ENCODE peak calls at places on chromosomes 16 and 17, in five cellular contexts. One of them, this sample, is unnamed.

GRCh38 chr16:6684076-6684673 is 648.5 kb upstream of the RBFOX1 start:
- DNase-seq in body of pancreas: no peak
- DNase-seq in heart right ventricle: no peak
- DNase-seq in esophagus squamous epithelium: no peak
- DNase-seq in naive thymus-derived CD4-positive, alpha-beta T cell: no peak
- DNase-seq in this sample: no peak

GRCh38 chr17:27540300-27541105 is 84.3 kb downstream of the KSR1 start:
- DNase-seq in esophagus squamous epithelium: no peak
- DNase-seq in body of pancreas: peak; percentile 98
- DNase-seq in heart right ventricle: peak; percentile 73
- DNase-seq in naive thymus-derived CD4-positive, alpha-beta T cell: no peak
- DNase-seq in this sample: no peak

GRCh38 chr16:48201515-48202201 is 42.4 kb upstream of the LONP2 start:
- DNase-seq in body of pancreas: peak; percentile 21
- DNase-seq in naive thymus-derived CD4-positive, alpha-beta T cell: no peak
- DNase-seq in heart right ventricle: no peak
- DNase-seq in esophagus squamous epithelium: no peak
- DNase-seq in this sample: no peak

GRCh38 chr17:83137523-83137922 is 58.1 kb downstream of the METRNL start:
- DNase-seq in heart right ventricle: no peak
- DNase-seq in esophagus squamous epithelium: no peak
- DNase-seq in body of pancreas: no peak
- DNase-seq in naive thymus-derived CD4-positive, alpha-beta T cell: no peak
- DNase-seq in this sample: no peak

GRCh38 chr17:81494984-81495383 is 17.6 kb downstream of the ACTG1 start:
- DNase-seq in heart right ventricle: no peak
- DNase-seq in esophagus squamous epithelium: no peak
- DNase-seq in naive thymus-derived CD4-positive, alpha-beta T cell: no peak
- DNase-seq in body of pancreas: no peak
- DNase-seq in this sample: no peak

GRCh38 chr17:4161179-4161559 is 18.2 kb downstream of the CYB5D2 start:
- DNase-seq in body of pancreas: peak; percentile 67
- DNase-seq in naive thymus-derived CD4-positive, alpha-beta T cell: no peak
- DNase-seq in heart right ventricle: no peak
- DNase-seq in esophagus squamous epithelium: no peak
- DNase-seq in this sample: no peak

GRCh38 chr16:66746682-66747081 is 4.7 kb downstream of the DYNC1LI2 start:
- DNase-seq in heart right ventricle: no peak
- DNase-seq in naive thymus-derived CD4-positive, alpha-beta T cell: no peak
- DNase-seq in esophagus squamous epithelium: no peak
- DNase-seq in body of pancreas: no peak
- DNase-seq in this sample: no peak

GRCh38 chr16:72109966-72110530 is 16.4 kb downstream of the DHX38 start:
- DNase-seq in esophagus squamous epithelium: no peak
- DNase-seq in heart right ventricle: no peak
- DNase-seq in body of pancreas: no peak
- DNase-seq in naive thymus-derived CD4-positive, alpha-beta T cell: no peak
- DNase-seq in this sample: no peak

GRCh38 chr17:66655861-66656260 is 179.1 kb upstream of the CACNG5 start:
- DNase-seq in body of pancreas: no peak
- DNase-seq in heart right ventricle: no peak
- DNase-seq in naive thymus-derived CD4-positive, alpha-beta T cell: no peak
- DNase-seq in esophagus squamous epithelium: no peak
- DNase-seq in this sample: no peak

GRCh38 chr17:21218101-21218500 is 4.1 kb upstream of the TMEM11 start:
- DNase-seq in heart right ventricle: no peak
- DNase-seq in esophagus squamous epithelium: no peak
- DNase-seq in body of pancreas: no peak
- DNase-seq in naive thymus-derived CD4-positive, alpha-beta T cell: no peak
- DNase-seq in this sample: no peak

GRCh38 chr16:23552171-23552570 is 5.0 kb downstream of the EARS2 start:
- DNase-seq in heart right ventricle: no peak
- DNase-seq in body of pancreas: no peak
- DNase-seq in esophagus squamous epithelium: no peak
- DNase-seq in naive thymus-derived CD4-positive, alpha-beta T cell: no peak
- DNase-seq in this sample: no peak

GRCh38 chr16:31427441-31428276 is 501 bp downstream of the COX6A2 start:
- DNase-seq in esophagus squamous epithelium: no peak
- DNase-seq in naive thymus-derived CD4-positive, alpha-beta T cell: peak; percentile 55
- DNase-seq in body of pancreas: peak; percentile 66
- DNase-seq in heart right ventricle: peak; percentile 45
- DNase-seq in this sample: peak; percentile 72

GRCh38 chr17:74922172-74922571 is 883 bp downstream of the USH1G start:
- DNase-seq in naive thymus-derived CD4-positive, alpha-beta T cell: no peak
- DNase-seq in heart right ventricle: no peak
- DNase-seq in body of pancreas: no peak
- DNase-seq in esophagus squamous epithelium: no peak
- DNase-seq in this sample: no peak

GRCh38 chr17:11144358-11145233 is 96.4 kb upstream of the SHISA6 start:
- DNase-seq in naive thymus-derived CD4-positive, alpha-beta T cell: no peak
- DNase-seq in body of pancreas: peak; percentile 53
- DNase-seq in heart right ventricle: peak; percentile 27
- DNase-seq in esophagus squamous epithelium: no peak
- DNase-seq in this sample: no peak

GRCh38 chr17:1787301-1787902 is 25.5 kb downstream of the SERPINF1 start:
- DNase-seq in heart right ventricle: peak; percentile 64
- DNase-seq in body of pancreas: peak; percentile 55
- DNase-seq in naive thymus-derived CD4-positive, alpha-beta T cell: no peak
- DNase-seq in esophagus squamous epithelium: no peak
- DNase-seq in this sample: no peak

GRCh38 chr16:84585886-84586285 is 32.0 kb downstream of the COTL1 start:
- DNase-seq in body of pancreas: no peak
- DNase-seq in esophagus squamous epithelium: no peak
- DNase-seq in naive thymus-derived CD4-positive, alpha-beta T cell: no peak
- DNase-seq in heart right ventricle: no peak
- DNase-seq in this sample: no peak

GRCh38 chr17:36544320-36545092 is at the start of gene GGNBP2:
- DNase-seq in esophagus squamous epithelium: peak; percentile 78
- DNase-seq in body of pancreas: peak; percentile 90
- DNase-seq in naive thymus-derived CD4-positive, alpha-beta T cell: peak; percentile 82
- DNase-seq in heart right ventricle: peak; percentile 96
- DNase-seq in this sample: peak; percentile 89

GRCh38 chr16:68084504-68085258 is 489 bp upstream of the NFATC3 start:
- DNase-seq in body of pancreas: peak; percentile 77
- DNase-seq in esophagus squamous epithelium: peak; percentile 54
- DNase-seq in heart right ventricle: peak; percentile 92
- DNase-seq in naive thymus-derived CD4-positive, alpha-beta T cell: peak; percentile 71
- DNase-seq in this sample: peak; percentile 80

GRCh38 chr17:10640475-10640874 is 16.6 kb downstream of the MYH3 start:
- DNase-seq in esophagus squamous epithelium: no peak
- DNase-seq in heart right ventricle: no peak
- DNase-seq in naive thymus-derived CD4-positive, alpha-beta T cell: no peak
- DNase-seq in body of pancreas: no peak
- DNase-seq in this sample: no peak

GRCh38 chr16:89155184-89155679 is 16.3 kb upstream of the CDH15 start:
- DNase-seq in body of pancreas: peak; percentile 57
- DNase-seq in esophagus squamous epithelium: no peak
- DNase-seq in naive thymus-derived CD4-positive, alpha-beta T cell: no peak
- DNase-seq in heart right ventricle: peak; percentile 68
- DNase-seq in this sample: no peak

GRCh38 chr16:9791566-9791965 is 390.7 kb downstream of the GRIN2A start:
- DNase-seq in naive thymus-derived CD4-positive, alpha-beta T cell: no peak
- DNase-seq in body of pancreas: no peak
- DNase-seq in esophagus squamous epithelium: no peak
- DNase-seq in heart right ventricle: no peak
- DNase-seq in this sample: no peak

GRCh38 chr17:38892620-38893019 is 22.8 kb downstream of the LASP1 start:
- DNase-seq in esophagus squamous epithelium: no peak
- DNase-seq in body of pancreas: no peak
- DNase-seq in heart right ventricle: no peak
- DNase-seq in naive thymus-derived CD4-positive, alpha-beta T cell: no peak
- DNase-seq in this sample: no peak

GRCh38 chr16:28981517-28981916 is 3.3 kb upstream of the LAT start:
- DNase-seq in naive thymus-derived CD4-positive, alpha-beta T cell: no peak
- DNase-seq in body of pancreas: no peak
- DNase-seq in esophagus squamous epithelium: no peak
- DNase-seq in heart right ventricle: no peak
- DNase-seq in this sample: no peak

GRCh38 chr16:54193656-54194007 is 93.0 kb downstream of the IRX3 start:
- DNase-seq in heart right ventricle: peak; percentile 82
- DNase-seq in naive thymus-derived CD4-positive, alpha-beta T cell: no peak
- DNase-seq in body of pancreas: peak; percentile 56
- DNase-seq in esophagus squamous epithelium: no peak
- DNase-seq in this sample: no peak

GRCh38 chr16:87681990-87682570 is 79.8 kb downstream of the JPH3 start:
- DNase-seq in naive thymus-derived CD4-positive, alpha-beta T cell: no peak
- DNase-seq in heart right ventricle: no peak
- DNase-seq in body of pancreas: no peak
- DNase-seq in esophagus squamous epithelium: no peak
- DNase-seq in this sample: no peak

GRCh38 chr16:87677830-87678229 is 75.5 kb downstream of the JPH3 start:
- DNase-seq in body of pancreas: no peak
- DNase-seq in heart right ventricle: no peak
- DNase-seq in esophagus squamous epithelium: no peak
- DNase-seq in naive thymus-derived CD4-positive, alpha-beta T cell: no peak
- DNase-seq in this sample: no peak

GRCh38 chr16:87680272-87680644 is 78.0 kb downstream of the JPH3 start:
- DNase-seq in heart right ventricle: no peak
- DNase-seq in naive thymus-derived CD4-positive, alpha-beta T cell: no peak
- DNase-seq in esophagus squamous epithelium: no peak
- DNase-seq in body of pancreas: no peak
- DNase-seq in this sample: no peak

GRCh38 chr16:87678618-87679017 is 76.3 kb downstream of the JPH3 start:
- DNase-seq in heart right ventricle: no peak
- DNase-seq in esophagus squamous epithelium: no peak
- DNase-seq in naive thymus-derived CD4-positive, alpha-beta T cell: no peak
- DNase-seq in body of pancreas: no peak
- DNase-seq in this sample: no peak

GRCh38 chr16:87679593-87680271 is 77.4 kb downstream of the JPH3 start:
- DNase-seq in heart right ventricle: no peak
- DNase-seq in naive thymus-derived CD4-positive, alpha-beta T cell: no peak
- DNase-seq in body of pancreas: no peak
- DNase-seq in esophagus squamous epithelium: no peak
- DNase-seq in this sample: no peak
- H3K4me3 ChIP-seq in heart right ventricle: no peak overlapping the region
- H3K4me3 ChIP-seq in naive thymus-derived CD4-positive, alpha-beta T cell: no peak overlapping the region
- H3K4me3 ChIP-seq in body of pancreas: no peak overlapping the region
- H3K4me3 ChIP-seq in esophagus squamous epithelium: no peak overlapping the region
- H3K4me3 ChIP-seq in this sample: no peak overlapping the region

DNA sequence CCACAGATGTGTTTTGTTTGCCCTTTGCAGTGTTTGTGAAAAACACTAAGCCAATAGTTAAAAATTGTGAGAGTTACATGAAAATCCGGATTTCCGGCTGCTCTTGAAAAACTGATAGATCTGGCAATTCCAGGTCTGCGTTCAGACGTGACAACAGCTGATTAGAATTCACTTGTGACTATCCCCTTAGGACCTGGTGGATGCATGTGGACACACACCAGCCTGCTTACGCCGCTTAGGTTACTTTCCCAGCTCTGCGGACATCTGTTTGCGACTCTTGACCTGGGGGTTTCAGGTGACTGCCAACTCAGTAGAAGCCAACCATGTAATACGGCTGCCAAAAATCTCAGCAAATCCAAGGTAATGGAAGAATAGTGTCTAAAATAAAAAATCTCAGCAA is 24.3 kb downstream of the VPS53 start:
- DNase-seq in heart right ventricle: no peak
- DNase-seq in esophagus squamous epithelium: no peak
- DNase-seq in naive thymus-derived CD4-positive, alpha-beta T cell: no peak
- DNase-seq in body of pancreas: no peak
- DNase-seq in this sample: no peak
- H3K36me3 ChIP-seq in heart right ventricle: peaks cover 98% of the 10 kb centered on the region
- H3K36me3 ChIP-seq in esophagus squamous epithelium: peaks cover 5% of the 10 kb centered on the region
- H3K36me3 ChIP-seq in naive thymus-derived CD4-positive, alpha-beta T cell: peaks cover 56% of the 10 kb centered on the region
- H3K36me3 ChIP-seq in body of pancreas: peaks cover 4% of the 10 kb centered on the region
- H3K36me3 ChIP-seq in this sample: peaks cover 27% of the 10 kb centered on the region

GRCh38 chr17:76446449-76447231 is 6.3 kb downstream of the UBE2O start:
- DNase-seq in body of pancreas: no peak
- DNase-seq in heart right ventricle: no peak
- DNase-seq in naive thymus-derived CD4-positive, alpha-beta T cell: no peak
- DNase-seq in esophagus squamous epithelium: no peak
- DNase-seq in this sample: no peak

GRCh38 chr17:76445697-76446448 is 7.1 kb downstream of the UBE2O start:
- DNase-seq in esophagus squamous epithelium: no peak
- DNase-seq in body of pancreas: no peak
- DNase-seq in naive thymus-derived CD4-positive, alpha-beta T cell: no peak
- DNase-seq in heart right ventricle: no peak
- DNase-seq in this sample: no peak

GRCh38 chr17:76441681-76442340 is 11.1 kb downstream of the UBE2O start:
- DNase-seq in naive thymus-derived CD4-positive, alpha-beta T cell: no peak
- DNase-seq in esophagus squamous epithelium: no peak
- DNase-seq in body of pancreas: no peak
- DNase-seq in heart right ventricle: no peak
- DNase-seq in this sample: no peak

GRCh38 chr17:76442341-76443338 is 10.3 kb downstream of the UBE2O start:
- DNase-seq in naive thymus-derived CD4-positive, alpha-beta T cell: no peak
- DNase-seq in esophagus squamous epithelium: no peak
- DNase-seq in body of pancreas: no peak
- DNase-seq in heart right ventricle: no peak
- DNase-seq in this sample: no peak

DNA sequence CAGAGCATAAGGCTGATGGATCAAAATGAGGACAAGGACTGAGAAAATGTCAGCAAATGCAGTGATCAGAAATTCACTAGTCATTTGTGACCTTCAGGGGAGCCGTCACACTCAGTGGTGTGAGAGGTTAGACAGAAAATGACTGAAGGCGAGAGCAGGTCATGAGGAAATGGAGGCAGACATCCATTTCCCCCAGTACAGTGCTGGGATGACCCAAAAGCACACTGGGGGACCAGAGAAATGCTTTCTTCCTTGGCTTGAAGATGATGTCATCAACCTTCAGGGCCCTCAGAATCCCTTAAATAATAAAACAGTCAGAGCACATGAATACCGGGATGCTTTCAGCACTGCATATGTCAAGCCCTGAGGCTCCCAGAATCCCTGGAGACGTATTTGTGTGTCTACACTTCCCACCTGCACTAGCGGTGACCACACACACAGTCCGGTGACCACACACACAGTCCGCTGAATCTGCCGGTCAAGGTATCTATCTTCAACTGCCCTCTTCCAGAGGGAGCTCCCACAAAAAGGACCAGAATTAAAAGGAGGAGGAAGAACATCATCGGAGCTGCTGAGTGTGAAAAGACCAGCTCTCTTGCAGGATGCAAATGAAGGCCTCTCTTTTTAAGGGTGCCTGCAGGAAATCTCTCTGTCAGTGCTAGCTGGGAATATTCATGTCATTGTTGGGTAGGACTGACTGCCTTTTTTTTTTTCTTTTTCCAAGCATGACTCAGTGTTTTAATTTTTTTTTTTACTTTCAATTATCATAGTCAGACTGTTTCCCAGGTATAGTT is 8.2 kb downstream of the UBE2O start:
- DNase-seq in naive thymus-derived CD4-positive, alpha-beta T cell: no peak
- DNase-seq in body of pancreas: no peak
- DNase-seq in esophagus squamous epithelium: no peak
- DNase-seq in heart right ventricle: no peak
- DNase-seq in this sample: no peak
- H3K4me1 ChIP-seq in naive thymus-derived CD4-positive, alpha-beta T cell: no peaks in the 10 kb centered on the region
- H3K4me1 ChIP-seq in body of pancreas: peaks cover 16% of the 10 kb centered on the region
- H3K4me1 ChIP-seq in esophagus squamous epithelium: peaks cover 12% of the 10 kb centered on the region
- H3K4me1 ChIP-seq in heart right ventricle: peaks cover 52% of the 10 kb centered on the region
- H3K4me1 ChIP-seq in this sample: peaks cover 11% of the 10 kb centered on the region

DNA sequence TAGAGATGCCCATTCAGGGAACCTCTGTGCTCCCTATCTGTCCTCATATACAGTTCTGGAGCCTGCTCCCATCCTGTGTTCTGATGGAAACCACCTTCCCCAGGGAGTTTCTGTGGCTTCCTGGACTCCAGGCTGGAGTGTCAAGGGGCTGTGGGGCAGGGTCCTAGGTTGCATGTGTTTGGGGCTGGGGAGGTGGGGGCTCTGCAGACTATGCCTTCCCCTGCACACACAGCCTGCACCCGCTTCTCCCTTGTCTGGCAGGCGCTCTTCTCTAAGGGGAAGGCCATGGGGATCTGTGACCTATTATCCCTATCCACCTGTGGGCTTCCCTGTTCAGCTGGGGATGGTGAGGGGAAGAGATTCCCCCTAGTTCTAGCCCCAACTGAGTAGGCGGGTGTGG is 14.3 kb downstream of the RARA start:
- DNase-seq in body of pancreas: no peak
- DNase-seq in naive thymus-derived CD4-positive, alpha-beta T cell: no peak
- DNase-seq in esophagus squamous epithelium: no peak
- DNase-seq in heart right ventricle: no peak
- DNase-seq in this sample: no peak
- H3K4me3 ChIP-seq in body of pancreas: no peak overlapping the region
- H3K4me3 ChIP-seq in naive thymus-derived CD4-positive, alpha-beta T cell: peak overlapping the region; percentile 55
- H3K4me3 ChIP-seq in esophagus squamous epithelium: peak overlapping the region; percentile 89
- H3K4me3 ChIP-seq in heart right ventricle: peak overlapping the region; percentile 89
- H3K4me3 ChIP-seq in this sample: peak overlapping the region; percentile 91

This sample was measured in CD8-positive, alpha-beta T cell.